ENCODE peak calls at places on chromosomes 6 and 20, in five cellular contexts. N is mesendoderm, F is neuronal stem cell, D is IMR-90, B is H9. I is an unnamed sample.

GRCh38 chr6:44056392-44057237 is 70.6 kb downstream of the MRPL14 start:
- DNase-seq in N (no peak), F (no peak), D (peak; percentile 90), B (no peak), I (no peak)

GRCh38 chr6:34027445-34027936 is 118.4 kb downstream of the GRM4 start:
- DNase-seq in N (peak; percentile 63), F (peak; percentile 61), D (peak; percentile 3), B (peak; percentile 82), I (peak; percentile 39)

GRCh38 chr20:24980321-24981053 is 12.1 kb downstream of the APMAP start:
- DNase-seq in N (no peak), F (no peak), D (no peak), B (peak; percentile 5), I (no peak)

GRCh38 chr20:47610247-47610944 is 108.7 kb downstream of the NCOA3 start:
- DNase-seq in N (peak; percentile 51), F (no peak), D (peak; percentile 92), B (no peak), I (peak; percentile 94)

GRCh38 chr20:57317316-57317788 is 12.3 kb upstream of the SPO11 start:
- DNase-seq in N (no peak), F (no peak), D (no peak), B (no peak), I (no peak)

GRCh38 chr20:62508641-62509051 is 32.9 kb upstream of the GATA5 start:
- DNase-seq in N (no peak), F (no peak), D (no peak), B (no peak), I (no peak)

GRCh38 chr6:15893556-15894253 is 230.9 kb upstream of the DTNBP1 start:
- DNase-seq in N (peak; percentile 88), F (no peak), D (peak; percentile 27), B (no peak), I (no peak)

GRCh38 chr6:14518515-14519217 is 401.1 kb downstream of the CD83 start:
- DNase-seq in N (no peak), F (no peak), D (peak; percentile 12), B (no peak), I (no peak)

GRCh38 chr6:129269891-129270290 is 387.0 kb downstream of the LAMA2 start:
- DNase-seq in N (no peak), F (no peak), D (no peak), B (no peak), I (no peak)

GRCh38 chr6:397056-397455 is 5.5 kb downstream of the IRF4 start:
- DNase-seq in N (no peak), F (no peak), D (no peak), B (no peak), I (no peak)

GRCh38 chr20:14191559-14191958 is 145.9 kb downstream of the FLRT3 start:
- DNase-seq in N (no peak), F (no peak), D (no peak), B (no peak), I (no peak)

GRCh38 chr6:38058022-38058421 is 238.5 kb downstream of the ZFAND3 start:
- DNase-seq in N (no peak), F (no peak), D (peak; percentile 78), B (no peak), I (no peak)

GRCh38 chr6:108588586-108588985 is 27.9 kb downstream of the FOXO3 start:
- DNase-seq in N (peak; percentile 68), F (no peak), D (peak; percentile 67), B (no peak), I (peak; percentile 78)

GRCh38 chr20:23963941-23964340 is 24.6 kb downstream of the GGTLC1 start:
- DNase-seq in N (peak; percentile 10), F (no peak), D (no peak), B (no peak), I (no peak)

GRCh38 chr6:69866351-69867074 is at the start of gene COL19A1:
- DNase-seq in N (peak; percentile 55), F (peak; percentile 32), D (no peak), B (peak; percentile 56), I (peak; percentile 38)

GRCh38 chr20:14996883-14997672 is 659.7 kb upstream of the FLRT3 start:
- DNase-seq in N (no peak), F (no peak), D (no peak), B (no peak), I (no peak)

GRCh38 chr20:51661609-51662178 is 106.5 kb downstream of the ATP9A start:
- DNase-seq in N (peak; percentile 17), F (no peak), D (peak; percentile 79), B (no peak), I (peak; percentile 52)

GRCh38 chr6:96939019-96939805 is 14.7 kb downstream of the KLHL32 start:
- DNase-seq in N (peak; percentile 5), F (no peak), D (peak; percentile 29), B (no peak), I (peak; percentile 64)

GRCh38 chr20:23445596-23446217 is 6.2 kb downstream of the CSTL1 start:
- DNase-seq in N (peak; percentile 47), F (no peak), D (peak; percentile 83), B (no peak), I (peak; percentile 87)

GRCh38 chr20:30919514-30920188 is 337.8 kb upstream of the DEFB115 start:
- DNase-seq in N (no peak), F (no peak), D (no peak), B (no peak), I (no peak)

GRCh38 chr20:57389695-57390603 is 1.2 kb upstream of the RBM38 start:
- DNase-seq in N (peak; percentile 39), F (peak; percentile 29), D (no peak), B (peak; percentile 60), I (no peak)

GRCh38 chr20:56088381-56088780 is 83.1 kb upstream of the CBLN4 start:
- DNase-seq in N (no peak), F (no peak), D (no peak), B (no peak), I (no peak)

GRCh38 chr6:139943391-139943790 is 568.9 kb upstream of the CITED2 start:
- DNase-seq in N (no peak), F (no peak), D (peak; percentile 89), B (no peak), I (peak; percentile 80)

GRCh38 chr6:129644567-129645015 is 65.4 kb downstream of the ARHGAP18 start:
- DNase-seq in N (peak; percentile 43), F (no peak), D (peak; percentile 76), B (no peak), I (peak; percentile 60)

GRCh38 chr6:44082872-44083321 is 44.4 kb downstream of the MRPL14 start:
- DNase-seq in N (no peak), F (no peak), D (no peak), B (no peak), I (no peak)

GRCh38 chr20:40706977-40707582 is 18.0 kb upstream of the MAFB start:
- DNase-seq in N (peak; percentile 89), F (no peak), D (no peak), B (peak; percentile 84), I (no peak)

GRCh38 chr6:53616450-53617357 is 48.9 kb downstream of the KLHL31 start:
- DNase-seq in N (peak; percentile 23), F (no peak), D (no peak), B (no peak), I (no peak)

GRCh38 chr6:144468709-144469108 is 183.6 kb downstream of the UTRN start:
- DNase-seq in N (no peak), F (no peak), D (no peak), B (no peak), I (no peak)

GRCh38 chr20:58694241-58695083 is 1.9 kb downstream of the NPEPL1 start:
- DNase-seq in N (no peak), F (no peak), D (no peak), B (peak; percentile 31), I (no peak)

GRCh38 chr6:145838305-145838704 is 23.7 kb upstream of the FBXO30 start:
- DNase-seq in N (no peak), F (no peak), D (no peak), B (no peak), I (no peak)

DNA sequence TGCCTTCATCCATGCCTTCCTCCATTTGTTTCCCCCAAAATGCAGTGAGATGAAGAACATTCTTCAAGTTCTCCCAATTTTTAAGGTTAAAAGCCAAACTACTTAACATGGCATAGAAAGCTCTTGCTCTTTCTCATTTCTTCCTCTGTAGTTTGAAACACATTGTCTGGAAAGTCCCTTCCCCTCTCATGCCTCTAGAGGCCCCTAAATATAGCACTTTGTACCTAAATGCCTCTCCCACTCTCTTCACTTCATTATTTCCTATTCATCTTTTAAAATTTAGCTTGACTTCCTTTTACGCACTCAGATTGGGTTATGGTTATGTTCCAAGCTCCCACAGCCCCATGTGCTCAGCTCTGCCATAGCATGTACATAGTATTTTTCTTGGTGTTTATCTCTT is 389.3 kb downstream of the HDGFL1 start:
- DNase-seq in N (no peak), F (no peak), D (no peak), B (no peak), I (no peak)
- H2BK120ac ChIP-seq in N (no peak overlapping the region), F (no peak overlapping the region), D (no peak overlapping the region), B (no peak overlapping the region), I (no peak overlapping the region)

GRCh38 chr6:148530976-148531375 is 188.3 kb downstream of the SASH1 start:
- DNase-seq in N (no peak), F (no peak), D (peak; percentile 62), B (no peak), I (no peak)
- H3K9ac ChIP-seq in N (no peak overlapping the region), F (no peak overlapping the region), D (peak overlapping the region; percentile 73), B (no peak overlapping the region), I (peak overlapping the region; percentile 82)

GRCh38 chr6:24497254-24497989 is 2.7 kb downstream of the ALDH5A1 start:
- DNase-seq in N (no peak), F (no peak), D (no peak), B (no peak), I (no peak)

GRCh38 chr6:24492475-24492874 is 2.3 kb upstream of the ALDH5A1 start:
- DNase-seq in N (peak; percentile 65), F (no peak), D (peak; percentile 7), B (peak; percentile 65), I (no peak)

GRCh38 chr6:24493945-24494725 is 634 bp upstream of the ALDH5A1 start:
- DNase-seq in N (no peak), F (no peak), D (no peak), B (no peak), I (no peak)

GRCh38 chr6:24494726-24495515 is at the start of gene ALDH5A1:
- DNase-seq in N (peak; percentile 73), F (peak; percentile 62), D (peak; percentile 38), B (peak; percentile 73), I (peak; percentile 50)

GRCh38 chr6:24495516-24495847 is 713 bp downstream of the ALDH5A1 start:
- DNase-seq in N (peak; percentile 76), F (no peak), D (peak; percentile 14), B (peak; percentile 75), I (peak; percentile 41)
- H2BK120ac ChIP-seq in N (no peak overlapping the region), F (no peak overlapping the region), D (no peak overlapping the region), B (no peak overlapping the region), I (no peak overlapping the region)

GRCh38 chr6:142334294-142334693 is 32.5 kb downstream of the ADGRG6 start:
- DNase-seq in N (no peak), F (no peak), D (no peak), B (no peak), I (no peak)
- H3K9ac ChIP-seq in N (no peak overlapping the region), F (no peak overlapping the region), D (no peak overlapping the region), B (no peak overlapping the region), I (no peak overlapping the region)